ENCODE peak calls at places on chromosomes 16 and 17, in five cellular contexts. K is erythroblast, Y is mesenteric fat pad, H is neural crest cell, U is SK-N-DZ. G is an unnamed sample.

GRCh38 chr17:12918132-12918531 is 99.7 kb downstream of the ELAC2 start:
- DNase-seq in K (no peak), H (no peak), Y (no peak), U (no peak), G (peak)

GRCh38 chr17:53724726-53725125 is 98.0 kb upstream of the KIF2B start:
- DNase-seq in Y (no peak), K (no peak), H (no peak), U (no peak), G (no peak)

GRCh38 chr17:14813649-14814048 is 451.5 kb downstream of the PMP22 start:
- DNase-seq in U (no peak), H (no peak), K (peak), Y (no peak), G (no peak)

GRCh38 chr16:48834576-48834975 is 224.6 kb upstream of the N4BP1 start:
- DNase-seq in H (no peak), K (no peak), Y (no peak), U (no peak), G (no peak)

GRCh38 chr16:81715358-81716196 is 63.5 kb upstream of the PLCG2 start:
- DNase-seq in H (no peak), K (no peak), Y (no peak), U (no peak), G (no peak)

GRCh38 chr16:65657556-65657955 is 535.7 kb upstream of the CDH11 start:
- DNase-seq in H (no peak), U (no peak), K (no peak), Y (no peak), G (no peak)

GRCh38 chr17:73414171-73414955 is 102.6 kb upstream of the CDC42EP4 start:
- DNase-seq in H (no peak), U (no peak), Y (no peak), K (no peak), G (no peak)

GRCh38 chr16:63596716-63597115 is 1525.1 kb downstream of the CDH11 start:
- DNase-seq in Y (no peak), U (no peak), H (no peak), K (no peak), G (no peak)

GRCh38 chr17:80501739-80502577 is 25.6 kb upstream of the NPTX1 start:
- DNase-seq in K (no peak), U (no peak), Y (no peak), H (no peak), G (no peak)

GRCh38 chr17:7258731-7259554 is 3.3 kb downstream of the CLDN7 start:
- DNase-seq in K (no peak), H (no peak), U (no peak), Y (no peak), G (no peak)

GRCh38 chr16:29765167-29766032 is 12.7 kb upstream of the ZG16 start:
- DNase-seq in K (no peak), U (no peak), Y (no peak), H (no peak), G (no peak)

GRCh38 chr17:33667052-33667509 is 374.0 kb upstream of the ASIC2 start:
- DNase-seq in Y (no peak), K (no peak), U (no peak), H (no peak), G (no peak)

GRCh38 chr16:1414532-1415265 is at the start of gene UNKL:
- DNase-seq in K (peak), Y (peak), U (no peak), H (peak), G (peak)

GRCh38 chr16:85425061-85425662 is 188.0 kb upstream of the GSE1 start:
- DNase-seq in Y (no peak), U (no peak), H (no peak), K (no peak), G (peak)

GRCh38 chr16:53498984-53499383 is 4.0 kb downstream of the AKTIP start:
- DNase-seq in U (no peak), K (no peak), Y (no peak), H (no peak), G (no peak)

GRCh38 chr17:2214047-2214717 is 89.4 kb downstream of the SMG6 start:
- DNase-seq in Y (no peak), H (no peak), K (peak), U (no peak), G (no peak)

GRCh38 chr17:80952291-80952690 is 39.4 kb upstream of the CHMP6 start:
- DNase-seq in U (no peak), Y (no peak), H (no peak), K (no peak), G (no peak)

GRCh38 chr17:21677126-21677910 is 15.0 kb upstream of the KCNJ18 start:
- DNase-seq in H (no peak), K (no peak), U (no peak), Y (peak), G (no peak)

GRCh38 chr17:80825471-80826345 is 165.9 kb upstream of the CHMP6 start:
- DNase-seq in K (no peak), Y (no peak), U (no peak), H (no peak), G (no peak)

GRCh38 chr16:51461255-51461654 is 310.2 kb upstream of the SALL1 start:
- DNase-seq in U (no peak), K (no peak), Y (no peak), H (no peak), G (no peak)

GRCh38 chr17:81939881-81940385 is 2.8 kb upstream of the PYCR1 start:
- DNase-seq in H (no peak), Y (no peak), U (no peak), K (no peak), G (peak)

GRCh38 chr17:55709984-55710383 is 12.7 kb downstream of the TMEM100 start:
- DNase-seq in K (no peak), Y (no peak), H (no peak), U (no peak), G (no peak)